ENCODE peak calls at places on chromosomes 5 and 9, in four cellular contexts. Q is HT1080; V is CD8-positive, alpha-beta memory T cell; O is SK-N-SH. M is an unnamed sample.

GRCh38 chr9:132638240-132638639 is 31.5 kb downstream of the DDX31 start:
- DNase-seq in Q (peak; percentile 36), V (no peak), O (no peak), M (no peak)

GRCh38 chr5:96709152-96709821 is 47.1 kb downstream of the CAST start:
- DNase-seq in Q (peak; percentile 80), V (no peak), O (no peak), M (no peak)

GRCh38 chr5:122999947-123000563 is 36.5 kb downstream of the PPIC start:
- DNase-seq in Q (peak; percentile 25), V (peak; percentile 5), O (no peak), M (peak; percentile 81)

GRCh38 chr9:11933926-11934325 is 759.3 kb upstream of the TYRP1 start:
- DNase-seq in Q (peak; percentile 42), V (no peak), O (no peak), M (no peak)

GRCh38 chr5:100905259-100905914 is 2.3 kb upstream of the ST8SIA4 start:
- DNase-seq in Q (no peak), V (peak; percentile 45), O (no peak), M (no peak)

GRCh38 chr9:137703842-137704508 is 85.2 kb downstream of the EHMT1 start:
- DNase-seq in Q (no peak), V (no peak), O (no peak), M (no peak)

GRCh38 chr9:104876587-104876986 is 51.4 kb downstream of the ABCA1 start:
- DNase-seq in Q (no peak), V (no peak), O (no peak), M (no peak)

GRCh38 chr9:92180669-92181181 is 65.5 kb upstream of the SPTLC1 start:
- DNase-seq in Q (peak; percentile 78), V (no peak), O (no peak), M (peak; percentile 16)

GRCh38 chr5:133723651-133724366 is 111.5 kb upstream of the FSTL4 start:
- DNase-seq in Q (no peak), V (no peak), O (no peak), M (no peak)

GRCh38 chr9:69221036-69221435 is 47.0 kb downstream of the TJP2 start:
- DNase-seq in Q (no peak), V (no peak), O (no peak), M (peak; percentile 24)

GRCh38 chr5:138282918-138283742 is 8.7 kb upstream of the GFRA3 start:
- DNase-seq in Q (peak; percentile 60), V (no peak), O (peak; percentile 74), M (peak; percentile 65)

GRCh38 chr9:117705386-117705785 is 1.2 kb downstream of the TLR4 start:
- DNase-seq in Q (no peak), V (no peak), O (no peak), M (no peak)

GRCh38 chr9:121266906-121267650 is 884 bp upstream of the GSN start:
- DNase-seq in Q (no peak), V (no peak), O (no peak), M (no peak)